ENCODE peak calls at places on chromosomes 4 and X, in nine cellular contexts. I is choroid plexus epithelial cell, D is foreskin fibroblast, F is HFF-Myc, E is fibroblast of lung, M is mucosa of descending colon, B is uterus, P is cardiac fibroblast, L is body of pancreas. V is an unnamed sample.

GRCh38 chr4:954211-955020 is 19.0 kb downstream of the DGKQ start:
- DNase-seq in I (no peak), D (no peak), F (no peak), E (no peak), M (peak), B (no peak), P (no peak), L (no peak), V (no peak)

GRCh38 chrX:70039758-70040157 is 10.0 kb downstream of the AWAT2 start:
- DNase-seq in I (no peak), D (no peak), F (no peak), E (no peak), M (no peak), B (no peak), P (peak), L (no peak), V (peak)

GRCh38 chrX:135086197-135086854 is 34.0 kb downstream of the ETDB start:
- DNase-seq in I (peak), D (peak), F (no peak), E (peak), M (no peak), B (peak), P (peak), L (peak), V (peak)

GRCh38 chr4:81635128-81635527 is 163.4 kb upstream of the RASGEF1B start:
- DNase-seq in I (no peak), D (no peak), F (no peak), E (no peak), M (no peak), B (no peak), P (no peak), L (no peak), V (no peak)

GRCh38 chrX:133905305-133905704 is 80.1 kb downstream of the GPC3 start:
- DNase-seq in I (no peak), D (no peak), F (no peak), E (no peak), M (no peak), B (no peak), P (no peak), L (no peak), V (no peak)

GRCh38 chr4:56410247-56410646 is 23.0 kb upstream of the AASDH start:
- DNase-seq in I (peak), D (peak), F (peak), E (peak), M (no peak), B (peak), P (peak), L (peak), V (peak)

GRCh38 chr4:2660596-2661211 is 95.4 kb downstream of the TNIP2 start:
- DNase-seq in I (peak), D (peak), F (no peak), E (peak), M (no peak), B (no peak), P (peak), L (no peak), V (no peak)

GRCh38 chr4:8463811-8464210 is 23.2 kb downstream of the TRMT44 start:
- DNase-seq in I (no peak), D (no peak), F (no peak), E (no peak), M (no peak), B (no peak), P (no peak), L (no peak), V (no peak)

GRCh38 chr4:106409901-106410889 is 41.6 kb upstream of the GIMD1 start:
- DNase-seq in I (no peak), D (no peak), F (no peak), E (no peak), M (no peak), B (no peak), P (no peak), L (no peak), V (no peak)

GRCh38 chr4:63607186-63607872 is 801.9 kb downstream of the TECRL start:
- DNase-seq in I (no peak), D (no peak), F (no peak), E (no peak), M (no peak), B (no peak), P (no peak), L (no peak), V (no peak)

GRCh38 chrX:29687687-29688086 is 527.7 kb upstream of the MAGEB2 start:
- DNase-seq in I (peak), D (peak), F (no peak), E (peak), M (no peak), B (no peak), P (peak), L (no peak), V (peak)

GRCh38 chr4:121370729-121371325 is 10.0 kb downstream of the QRFPR start:
- DNase-seq in I (peak), D (peak), F (no peak), E (peak), M (no peak), B (peak), P (peak), L (peak), V (peak)

GRCh38 chrX:33106737-33107136 is 104.6 kb downstream of the DMD start:
- DNase-seq in I (no peak), D (no peak), F (no peak), E (no peak), M (no peak), B (no peak), P (no peak), L (no peak), V (no peak)

GRCh38 chrX:142036111-142036510 is 132.4 kb downstream of the MAGEC1 start:
- DNase-seq in I (peak), D (no peak), F (no peak), E (peak), M (no peak), B (no peak), P (peak), L (no peak), V (no peak)

GRCh38 chr4:102064747-102065442 is 274.4 kb downstream of the BANK1 start:
- DNase-seq in I (no peak), D (no peak), F (no peak), E (no peak), M (no peak), B (no peak), P (no peak), L (no peak), V (no peak)

GRCh38 chr4:58406762-58407161 is 1296.6 kb upstream of the IGFBP7 start:
- DNase-seq in I (no peak), D (no peak), F (no peak), E (no peak), M (no peak), B (no peak), P (no peak), L (no peak), V (no peak)

GRCh38 chr4:189200346-189200745 is 740.3 kb upstream of the FRG1 start:
- DNase-seq in I (no peak), D (no peak), F (no peak), E (peak), M (no peak), B (no peak), P (no peak), L (no peak), V (no peak)

GRCh38 chr4:1244081-1244977 is 4.6 kb downstream of the CTBP1 start:
- DNase-seq in I (no peak), D (no peak), F (no peak), E (no peak), M (peak), B (peak), P (no peak), L (peak), V (no peak)

GRCh38 chr4:148207074-148207473 is 235.1 kb downstream of the NR3C2 start:
- DNase-seq in I (peak), D (no peak), F (no peak), E (no peak), M (no peak), B (no peak), P (no peak), L (no peak), V (no peak)

GRCh38 chr4:126405369-126405982 is 1090.7 kb downstream of the FAT4 start:
- DNase-seq in I (peak), D (no peak), F (no peak), E (peak), M (no peak), B (no peak), P (peak), L (no peak), V (peak)

GRCh38 chrX:70960728-70961127 is 29.8 kb upstream of the SLC7A3 start:
- DNase-seq in I (peak), D (no peak), F (no peak), E (no peak), M (no peak), B (no peak), P (peak), L (no peak), V (no peak)

GRCh38 chr4:24433515-24434192 is 150.7 kb downstream of the DHX15 start:
- DNase-seq in I (no peak), D (no peak), F (no peak), E (no peak), M (no peak), B (no peak), P (no peak), L (no peak), V (no peak)

GRCh38 chr4:100486496-100486895 is 31.3 kb downstream of the EMCN start:
- DNase-seq in I (no peak), D (no peak), F (no peak), E (no peak), M (no peak), B (no peak), P (no peak), L (peak), V (no peak)

GRCh38 chr4:186839122-186840037 is 115.7 kb upstream of the FAT1 start:
- DNase-seq in I (peak), D (peak), F (no peak), E (peak), M (peak), B (peak), P (peak), L (no peak), V (peak)

GRCh38 chrX:76279007-76279406 is 106.1 kb downstream of the PBDC1 start:
- DNase-seq in I (peak), D (peak), F (peak), E (peak), M (no peak), B (peak), P (peak), L (peak), V (peak)

GRCh38 chr4:140053185-140053584 is 100.8 kb downstream of the MAML3 start:
- DNase-seq in I (no peak), D (no peak), F (no peak), E (no peak), M (no peak), B (no peak), P (no peak), L (no peak), V (no peak)

GRCh38 chrX:6363193-6363592 is 134.5 kb upstream of the NLGN4X start:
- DNase-seq in I (no peak), D (no peak), F (no peak), E (no peak), M (no peak), B (no peak), P (no peak), L (no peak), V (no peak)

DNA sequence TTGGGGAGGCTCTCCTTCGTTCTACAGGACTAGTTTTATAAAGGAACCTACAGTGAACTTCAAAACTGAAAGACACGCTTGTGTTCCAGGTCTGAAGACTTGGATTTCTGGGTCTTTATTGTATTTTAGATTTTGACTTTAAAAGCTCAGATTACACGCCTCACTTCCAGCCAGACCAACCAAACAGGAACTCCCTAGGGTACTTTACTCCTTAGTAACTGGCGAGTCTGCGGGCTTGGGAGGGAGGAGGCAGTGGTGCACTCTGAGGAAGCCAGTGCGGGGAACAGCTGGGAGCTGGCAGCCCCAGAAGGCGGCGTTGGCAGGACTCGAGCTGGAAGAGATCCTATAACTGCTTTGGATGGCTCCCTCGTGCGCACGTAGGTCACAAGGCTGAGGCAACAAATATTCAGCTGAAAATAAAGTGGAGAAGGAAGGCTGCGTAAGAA is 388 bp upstream of the PHKA1 start:
- DNase-seq in I (peak), D (peak), F (no peak), E (peak), M (peak), B (peak), P (peak), L (peak), V (peak)
- TF ChIP-seq CTCF in I (peak), D (no peak), F (no peak), E (peak), M (no peak), B (no peak), P (no peak), L (no peak), V (no peak)

GRCh38 chrX:9293051-9293496 is 171.8 kb upstream of the TBL1X start:
- DNase-seq in I (no peak), D (no peak), F (no peak), E (no peak), M (no peak), B (no peak), P (no peak), L (no peak), V (no peak)
- H3K4me3 ChIP-seq in I (no peak), D (no peak), F (no peak), E (no peak), M (no peak), B (no peak), P (no peak), L (no peak), V (no peak)

GRCh38 chrX:119516157-119516702 is 48.0 kb downstream of the SLC25A5 start:
- DNase-seq in I (peak), D (peak), F (peak), E (peak), M (no peak), B (peak), P (peak), L (peak), V (peak)
- TF ChIP-seq CTCF in I (peak), D (peak), F (peak), E (peak), M (peak), B (peak), P (peak), L (peak), V (peak)

DNA sequence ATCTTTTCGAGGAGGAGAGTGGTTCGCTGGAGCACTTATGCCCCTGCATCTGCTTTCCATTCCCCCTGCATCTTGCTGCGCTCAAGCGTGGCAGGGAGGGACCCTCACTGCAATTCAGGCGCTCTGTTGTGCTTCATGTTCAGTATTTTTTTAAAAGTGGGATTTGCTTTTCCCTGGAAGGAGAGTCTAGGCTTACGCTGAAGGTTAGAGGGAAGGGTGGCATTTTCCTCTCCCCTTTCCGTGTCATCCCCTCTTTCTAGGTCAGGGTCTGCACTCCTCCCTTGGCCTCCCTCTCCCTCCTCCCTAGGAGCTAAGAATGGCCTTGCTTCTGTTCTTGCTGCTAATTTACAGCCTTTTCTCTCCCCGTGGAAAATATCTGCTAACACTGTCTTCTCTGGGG is 202.1 kb upstream of the LEF1 start:
- DNase-seq in I (no peak), D (no peak), F (no peak), E (no peak), M (no peak), B (no peak), P (no peak), L (no peak), V (no peak)
- H3K4me3 ChIP-seq in I (no peak), D (no peak), F (no peak), E (no peak), M (no peak), B (no peak), P (no peak), L (no peak), V (no peak)

GRCh38 chr4:70402762-70403161 is 5.0 kb downstream of the OPRPN start:
- DNase-seq in I (no peak), D (no peak), F (no peak), E (no peak), M (no peak), B (no peak), P (no peak), L (no peak), V (no peak)
- TF ChIP-seq CTCF in I (no peak), D (no peak), F (no peak), E (no peak), M (no peak), B (no peak), P (no peak), L (no peak), V (no peak)

GRCh38 chr4:141432000-141432712 is 204.2 kb upstream of the IL15 start:
- DNase-seq in I (peak), D (no peak), F (no peak), E (peak), M (no peak), B (no peak), P (peak), L (no peak), V (peak)

GRCh38 chr4:141429933-141430332 is 206.4 kb upstream of the IL15 start:
- DNase-seq in I (no peak), D (no peak), F (no peak), E (no peak), M (no peak), B (no peak), P (no peak), L (no peak), V (no peak)

GRCh38 chr4:141439223-141439622 is 197.2 kb upstream of the IL15 start:
- DNase-seq in I (no peak), D (no peak), F (no peak), E (no peak), M (no peak), B (no peak), P (no peak), L (no peak), V (no peak)

GRCh38 chr4:141430686-141431085 is 205.7 kb upstream of the IL15 start:
- DNase-seq in I (no peak), D (no peak), F (no peak), E (no peak), M (no peak), B (no peak), P (no peak), L (no peak), V (no peak)

DNA sequence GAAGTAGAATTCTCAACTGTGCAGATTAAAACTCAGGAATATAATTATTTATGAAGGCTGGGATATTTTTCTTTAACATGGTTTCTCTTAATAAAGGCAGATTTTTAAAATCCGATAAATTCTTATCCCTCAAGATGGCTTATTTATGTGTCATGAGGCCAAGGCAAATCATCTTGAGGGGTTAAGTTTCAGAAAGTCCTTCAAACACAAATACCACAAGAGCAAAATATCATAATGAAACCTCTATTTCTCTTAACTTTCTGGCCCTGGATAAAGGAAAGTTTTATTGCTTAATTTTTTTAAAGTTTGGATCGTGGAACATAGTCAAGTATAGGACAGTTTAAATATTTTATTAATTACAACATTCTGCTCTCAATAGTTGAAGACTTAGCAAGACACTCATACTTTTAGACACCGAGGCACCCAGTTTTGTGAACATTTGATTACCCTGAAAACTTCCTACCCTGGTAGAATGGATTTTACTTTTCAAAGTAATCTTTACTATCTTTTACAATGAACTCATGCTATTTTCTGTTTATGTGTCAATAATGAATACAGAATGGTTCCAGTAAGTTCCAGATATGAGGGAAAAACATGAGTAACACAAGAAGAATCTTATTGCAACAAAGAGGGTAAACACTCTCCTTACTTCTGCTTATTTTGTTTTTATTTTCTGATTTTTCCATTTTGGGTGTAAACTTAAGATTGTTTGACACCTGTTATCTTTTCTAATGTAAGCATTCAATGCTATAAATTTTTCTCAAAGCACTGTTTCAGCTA is 200.7 kb upstream of the IL15 start:
- DNase-seq in I (peak), D (no peak), F (no peak), E (peak), M (no peak), B (no peak), P (peak), L (no peak), V (peak)
- H3K4me3 ChIP-seq in I (no peak), D (no peak), F (no peak), E (no peak), M (no peak), B (no peak), P (no peak), L (no peak), V (no peak)

GRCh38 chr4:6728320-6729029 is 12.5 kb downstream of the BLOC1S4 start:
- DNase-seq in I (no peak), D (no peak), F (no peak), E (no peak), M (no peak), B (no peak), P (no peak), L (no peak), V (no peak)
- TF ChIP-seq CTCF in I (no peak), D (no peak), F (no peak), E (no peak), M (no peak), B (no peak), P (no peak), L (no peak), V (no peak)

DNA sequence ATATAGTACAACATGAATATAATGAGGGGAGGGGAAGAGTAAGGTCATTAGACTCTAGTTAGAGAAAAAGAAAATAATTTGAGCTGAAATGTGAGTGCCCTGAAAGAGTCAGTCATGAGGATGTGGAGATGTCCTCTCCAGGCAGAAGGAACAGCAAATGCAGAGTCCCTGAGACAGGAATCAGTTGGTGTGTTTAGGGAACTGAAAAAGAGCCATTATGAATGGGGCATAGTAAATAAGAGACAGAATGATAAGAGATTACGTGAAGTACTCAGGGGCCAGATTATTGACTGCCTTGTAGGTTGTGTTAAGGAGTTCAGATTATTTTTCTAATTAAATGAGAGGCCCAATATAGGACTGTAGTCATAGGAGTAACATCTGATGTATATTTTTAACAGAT is 147.0 kb downstream of the PDLIM5 start:
- DNase-seq in I (no peak), D (no peak), F (no peak), E (no peak), M (no peak), B (no peak), P (no peak), L (no peak), V (no peak)
- H3K4me3 ChIP-seq in I (no peak), D (no peak), F (no peak), E (no peak), M (no peak), B (no peak), P (no peak), L (no peak), V (no peak)

DNA sequence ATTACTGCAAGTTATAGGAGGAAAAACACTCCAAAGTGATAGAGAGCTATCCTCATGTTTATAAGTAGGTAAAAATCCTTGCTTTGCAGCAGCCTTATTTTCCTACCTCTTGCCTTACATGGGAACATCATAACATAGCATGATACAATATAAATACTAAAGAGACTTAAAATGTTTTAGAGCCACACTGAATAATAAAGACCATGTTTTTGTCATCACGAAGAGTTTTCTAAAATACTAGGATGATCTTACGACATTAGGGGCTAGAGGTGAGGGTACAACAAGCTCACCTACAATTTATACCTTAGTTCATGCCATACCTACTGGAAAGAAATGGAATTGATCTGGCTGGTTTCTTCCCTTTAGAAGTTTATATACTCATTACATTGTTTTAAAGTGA is 184.8 kb downstream of the FBXW7 start:
- DNase-seq in I (no peak), D (no peak), F (no peak), E (no peak), M (no peak), B (no peak), P (no peak), L (no peak), V (no peak)
- TF ChIP-seq CTCF in I (no peak), D (no peak), F (no peak), E (no peak), M (no peak), B (no peak), P (no peak), L (no peak), V (no peak)